ENCODE peak calls at places on chromosomes 12 and 14, in seven cellular contexts. R, N, T, D, W, P and Z are unnamed samples.

GRCh38 chr14:74474376-74474775 is 18.7 kb downstream of the NPC2 start:
- DNase-seq in R (no peak), N (no peak), T (no peak), D (no peak), W (no peak), P (no peak), Z (no peak)

GRCh38 chr12:79650440-79650839 is 40.3 kb downstream of the PAWR start:
- DNase-seq in R (no peak), N (no peak), T (no peak), D (no peak), W (no peak), P (no peak), Z (no peak)

GRCh38 chr14:80521456-80521855 is 310.2 kb upstream of the DIO2 start:
- DNase-seq in R (no peak), N (no peak), T (no peak), D (no peak), W (no peak), P (no peak), Z (no peak)

GRCh38 chr14:103654619-103655018 is 25.6 kb downstream of the KLC1 start:
- DNase-seq in R (no peak), N (no peak), T (no peak), D (no peak), W (no peak), P (no peak), Z (no peak)

GRCh38 chr12:109722022-109722752 is 8.6 kb downstream of the FAM222A start:
- DNase-seq in R (no peak), N (no peak), T (no peak), D (no peak), W (no peak), P (no peak), Z (no peak)

GRCh38 chr14:104107101-104107581 is 21.6 kb downstream of the ASPG start:
- DNase-seq in R (no peak), N (no peak), T (no peak), D (no peak), W (no peak), P (no peak), Z (no peak)

GRCh38 chr14:103871596-103872480 is 24.5 kb upstream of the PPP1R13B start:
- DNase-seq in R (peak), N (no peak), T (peak), D (no peak), W (peak), P (no peak), Z (no peak)

GRCh38 chr14:101219896-101220703 is 316.6 kb upstream of the RTL1 start:
- DNase-seq in R (no peak), N (peak), T (no peak), D (no peak), W (no peak), P (no peak), Z (no peak)

GRCh38 chr12:3129301-3130052 is 52.3 kb downstream of the TSPAN9 start:
- DNase-seq in R (no peak), N (peak), T (no peak), D (no peak), W (no peak), P (peak), Z (peak)

GRCh38 chr14:44995770-44996294 is 33.8 kb downstream of the TOGARAM1 start:
- DNase-seq in R (no peak), N (peak), T (no peak), D (no peak), W (no peak), P (no peak), Z (no peak)

GRCh38 chr14:56733396-56733795 is 76.9 kb downstream of the OTX2 start:
- DNase-seq in R (no peak), N (no peak), T (no peak), D (no peak), W (no peak), P (no peak), Z (no peak)

GRCh38 chr12:121628536-121628935 is 2.2 kb downstream of the ORAI1 start:
- DNase-seq in R (no peak), N (no peak), T (no peak), D (no peak), W (no peak), P (no peak), Z (no peak)

GRCh38 chr12:14937689-14938088 is 648 bp downstream of the ERP27 start:
- DNase-seq in R (no peak), N (no peak), T (no peak), D (no peak), W (peak), P (no peak), Z (no peak)

GRCh38 chr12:66235626-66236281 is 46.7 kb downstream of the IRAK3 start:
- DNase-seq in R (peak), N (peak), T (no peak), D (no peak), W (no peak), P (no peak), Z (no peak)

GRCh38 chr12:50110762-50111416 is 1.1 kb upstream of the COX14 start:
- DNase-seq in R (no peak), N (peak), T (no peak), D (peak), W (no peak), P (no peak), Z (peak)

GRCh38 chr12:47021298-47021697 is 58.1 kb upstream of the PCED1B start:
- DNase-seq in R (peak), N (peak), T (no peak), D (peak), W (no peak), P (peak), Z (peak)